ENCODE peak calls at places on chromosome 16, in four cellular contexts. One of them, this sample, is unnamed.

GRCh38 chr16:78227855-78228254 is 128.4 kb downstream of the WWOX start:
- DNase-seq in mammary epithelial cell: no peak
- DNase-seq in K562: no peak
- DNase-seq in endothelial cell of umbilical vein: no peak
- DNase-seq in this sample: no peak

GRCh38 chr16:54976651-54977200 is 46.1 kb downstream of the IRX5 start:
- DNase-seq in endothelial cell of umbilical vein: no peak
- DNase-seq in mammary epithelial cell: no peak
- DNase-seq in K562: no peak
- DNase-seq in this sample: no peak

GRCh38 chr16:8673611-8674412 is 605 bp upstream of the ABAT start:
- DNase-seq in mammary epithelial cell: no peak
- DNase-seq in K562: no peak
- DNase-seq in endothelial cell of umbilical vein: no peak
- DNase-seq in this sample: no peak

GRCh38 chr16:69396187-69397061 is 10.6 kb upstream of the TERF2 start:
- DNase-seq in K562: peak; percentile 65
- DNase-seq in mammary epithelial cell: peak; percentile 90
- DNase-seq in endothelial cell of umbilical vein: peak; percentile 85
- DNase-seq in this sample: peak; percentile 97

GRCh38 chr16:23506606-23506994 is 3.7 kb downstream of the GGA2 start:
- DNase-seq in endothelial cell of umbilical vein: no peak
- DNase-seq in mammary epithelial cell: no peak
- DNase-seq in K562: no peak
- DNase-seq in this sample: no peak

GRCh38 chr16:73047221-73047535 is 750 bp downstream of the ZFHX3 start:
- DNase-seq in K562: no peak
- DNase-seq in endothelial cell of umbilical vein: no peak
- DNase-seq in mammary epithelial cell: no peak
- DNase-seq in this sample: peak; percentile 85

GRCh38 chr16:49194499-49195260 is 87.0 kb downstream of the CBLN1 start:
- DNase-seq in mammary epithelial cell: no peak
- DNase-seq in endothelial cell of umbilical vein: no peak
- DNase-seq in K562: no peak
- DNase-seq in this sample: no peak

GRCh38 chr16:54935411-54936085 is 4.9 kb downstream of the IRX5 start:
- DNase-seq in mammary epithelial cell: peak; percentile 43
- DNase-seq in endothelial cell of umbilical vein: peak; percentile 11
- DNase-seq in K562: no peak
- DNase-seq in this sample: peak; percentile 71

GRCh38 chr16:31078597-31079341 is 4.5 kb downstream of the ZNF646 start:
- DNase-seq in K562: no peak
- DNase-seq in endothelial cell of umbilical vein: no peak
- DNase-seq in mammary epithelial cell: no peak
- DNase-seq in this sample: no peak

GRCh38 chr16:22660441-22661160 is 149.9 kb downstream of the NPIPB5 start:
- DNase-seq in mammary epithelial cell: peak; percentile 52
- DNase-seq in endothelial cell of umbilical vein: no peak
- DNase-seq in K562: no peak
- DNase-seq in this sample: no peak

GRCh38 chr16:15446901-15447300 is 12.5 kb downstream of the BMERB1 start:
- DNase-seq in mammary epithelial cell: no peak
- DNase-seq in endothelial cell of umbilical vein: no peak
- DNase-seq in K562: no peak
- DNase-seq in this sample: no peak

GRCh38 chr16:53952215-53953208 is 248.6 kb downstream of the FTO start:
- DNase-seq in K562: no peak
- DNase-seq in endothelial cell of umbilical vein: peak; percentile 5
- DNase-seq in mammary epithelial cell: no peak
- DNase-seq in this sample: peak; percentile 9

GRCh38 chr16:23527961-23528634 is 17.8 kb upstream of the GGA2 start:
- DNase-seq in mammary epithelial cell: no peak
- DNase-seq in K562: no peak
- DNase-seq in endothelial cell of umbilical vein: no peak
- DNase-seq in this sample: no peak

GRCh38 chr16:72858611-72859493 is 189.1 kb downstream of the ZFHX3 start:
- DNase-seq in mammary epithelial cell: no peak
- DNase-seq in endothelial cell of umbilical vein: no peak
- DNase-seq in K562: no peak
- DNase-seq in this sample: no peak

GRCh38 chr16:30902070-30902972 is 5.9 kb downstream of the CTF1 start:
- DNase-seq in mammary epithelial cell: peak; percentile 31
- DNase-seq in endothelial cell of umbilical vein: peak; percentile 67
- DNase-seq in K562: peak; percentile 86
- DNase-seq in this sample: peak; percentile 92

GRCh38 chr16:11635127-11635652 is 33.1 kb upstream of the SNN start:
- DNase-seq in mammary epithelial cell: no peak
- DNase-seq in endothelial cell of umbilical vein: no peak
- DNase-seq in K562: no peak
- DNase-seq in this sample: no peak

GRCh38 chr16:86044241-86044671 is 145.3 kb downstream of the IRF8 start:
- DNase-seq in endothelial cell of umbilical vein: peak; percentile 36
- DNase-seq in K562: peak; percentile 78
- DNase-seq in mammary epithelial cell: no peak
- DNase-seq in this sample: peak; percentile 61

GRCh38 chr16:50196736-50197135 is 43.6 kb downstream of the TENT4B start:
- DNase-seq in endothelial cell of umbilical vein: no peak
- DNase-seq in mammary epithelial cell: peak; percentile 61
- DNase-seq in K562: no peak
- DNase-seq in this sample: peak; percentile 38

GRCh38 chr16:68563631-68564366 is 24.7 kb downstream of the ZFP90 start:
- DNase-seq in endothelial cell of umbilical vein: no peak
- DNase-seq in mammary epithelial cell: no peak
- DNase-seq in K562: no peak
- DNase-seq in this sample: peak; percentile 7

GRCh38 chr16:77749415-77749814 is 27.1 kb downstream of the NUDT7 start:
- DNase-seq in endothelial cell of umbilical vein: no peak
- DNase-seq in K562: no peak
- DNase-seq in mammary epithelial cell: no peak
- DNase-seq in this sample: no peak

GRCh38 chr16:84726670-84727467 is 27.1 kb downstream of the USP10 start:
- DNase-seq in endothelial cell of umbilical vein: no peak
- DNase-seq in K562: no peak
- DNase-seq in mammary epithelial cell: peak; percentile 19
- DNase-seq in this sample: no peak

GRCh38 chr16:84729716-84730320 is 30.0 kb downstream of the USP10 start:
- DNase-seq in K562: no peak
- DNase-seq in mammary epithelial cell: no peak
- DNase-seq in endothelial cell of umbilical vein: peak; percentile 59
- DNase-seq in this sample: peak; percentile 13

GRCh38 chr16:84726079-84726669 is 26.4 kb downstream of the USP10 start:
- DNase-seq in mammary epithelial cell: peak; percentile 70
- DNase-seq in K562: peak; percentile 69
- DNase-seq in endothelial cell of umbilical vein: peak; percentile 82
- DNase-seq in this sample: peak; percentile 91

GRCh38 chr16:84730406-84731106 is 30.8 kb downstream of the USP10 start:
- DNase-seq in endothelial cell of umbilical vein: peak; percentile 93
- DNase-seq in mammary epithelial cell: peak; percentile 73
- DNase-seq in K562: peak; percentile 70
- DNase-seq in this sample: peak; percentile 98

DNA sequence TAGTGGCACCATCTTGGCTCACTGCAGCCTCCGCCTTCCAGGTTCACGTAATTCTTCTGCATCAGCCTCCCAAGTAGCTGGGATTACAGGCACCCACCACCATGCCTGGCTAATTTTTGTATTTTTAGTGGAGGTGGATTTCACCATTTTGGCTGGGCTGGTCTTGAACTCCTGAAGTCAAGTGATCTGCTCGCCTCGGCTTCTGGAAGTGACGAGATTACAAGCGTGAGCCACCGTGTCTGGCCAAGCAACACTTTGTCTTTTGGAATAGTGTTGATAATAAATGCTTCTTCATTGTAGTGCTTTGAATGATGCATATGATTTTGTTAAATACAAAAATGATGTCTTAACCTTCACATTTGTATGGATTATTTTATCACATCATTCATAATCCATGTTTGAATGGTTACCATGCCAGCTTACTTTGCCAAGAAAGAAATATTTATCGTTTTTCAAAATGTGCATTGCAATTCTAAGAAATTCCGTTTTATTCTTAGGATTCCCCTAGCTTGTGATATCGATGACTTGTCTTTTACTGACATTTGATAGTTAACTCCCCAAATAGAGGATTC is 29.1 kb downstream of the USP10 start:
- DNase-seq in K562: no peak
- DNase-seq in endothelial cell of umbilical vein: no peak
- DNase-seq in mammary epithelial cell: no peak
- DNase-seq in this sample: no peak
- H3K4me1 ChIP-seq in K562: peaks cover 70% of the 10 kb centered on the region
- H3K4me1 ChIP-seq in endothelial cell of umbilical vein: peaks cover 69% of the 10 kb centered on the region
- H3K4me1 ChIP-seq in mammary epithelial cell: peaks cover 54% of the 10 kb centered on the region
- H3K4me1 ChIP-seq in this sample: peaks cover 69% of the 10 kb centered on the region

GRCh38 chr16:2039286-2040030 is 8.2 kb downstream of the NTHL1 start:
- DNase-seq in mammary epithelial cell: no peak
- DNase-seq in K562: no peak
- DNase-seq in endothelial cell of umbilical vein: no peak
- DNase-seq in this sample: peak; percentile 84

GRCh38 chr16:2036200-2036966 is 9.7 kb downstream of the NHERF2 start:
- DNase-seq in mammary epithelial cell: no peak
- DNase-seq in endothelial cell of umbilical vein: no peak
- DNase-seq in K562: no peak
- DNase-seq in this sample: no peak

GRCh38 chr16:2038359-2039285 is 9.0 kb downstream of the NTHL1 start:
- DNase-seq in endothelial cell of umbilical vein: no peak
- DNase-seq in mammary epithelial cell: no peak
- DNase-seq in K562: no peak
- DNase-seq in this sample: no peak

GRCh38 chr16:2037115-2037514 is 10.4 kb downstream of the NHERF2 start:
- DNase-seq in K562: no peak
- DNase-seq in endothelial cell of umbilical vein: no peak
- DNase-seq in mammary epithelial cell: no peak
- DNase-seq in this sample: no peak

GRCh38 chr16:2037631-2038358 is 9.8 kb downstream of the NTHL1 start:
- DNase-seq in K562: no peak
- DNase-seq in endothelial cell of umbilical vein: no peak
- DNase-seq in mammary epithelial cell: no peak
- DNase-seq in this sample: no peak
- H3K9ac ChIP-seq in K562: no peak overlapping the region
- H3K9ac ChIP-seq in endothelial cell of umbilical vein: no peak overlapping the region
- H3K9ac ChIP-seq in mammary epithelial cell: no peak overlapping the region
- H3K9ac ChIP-seq in this sample: no peak overlapping the region

DNA sequence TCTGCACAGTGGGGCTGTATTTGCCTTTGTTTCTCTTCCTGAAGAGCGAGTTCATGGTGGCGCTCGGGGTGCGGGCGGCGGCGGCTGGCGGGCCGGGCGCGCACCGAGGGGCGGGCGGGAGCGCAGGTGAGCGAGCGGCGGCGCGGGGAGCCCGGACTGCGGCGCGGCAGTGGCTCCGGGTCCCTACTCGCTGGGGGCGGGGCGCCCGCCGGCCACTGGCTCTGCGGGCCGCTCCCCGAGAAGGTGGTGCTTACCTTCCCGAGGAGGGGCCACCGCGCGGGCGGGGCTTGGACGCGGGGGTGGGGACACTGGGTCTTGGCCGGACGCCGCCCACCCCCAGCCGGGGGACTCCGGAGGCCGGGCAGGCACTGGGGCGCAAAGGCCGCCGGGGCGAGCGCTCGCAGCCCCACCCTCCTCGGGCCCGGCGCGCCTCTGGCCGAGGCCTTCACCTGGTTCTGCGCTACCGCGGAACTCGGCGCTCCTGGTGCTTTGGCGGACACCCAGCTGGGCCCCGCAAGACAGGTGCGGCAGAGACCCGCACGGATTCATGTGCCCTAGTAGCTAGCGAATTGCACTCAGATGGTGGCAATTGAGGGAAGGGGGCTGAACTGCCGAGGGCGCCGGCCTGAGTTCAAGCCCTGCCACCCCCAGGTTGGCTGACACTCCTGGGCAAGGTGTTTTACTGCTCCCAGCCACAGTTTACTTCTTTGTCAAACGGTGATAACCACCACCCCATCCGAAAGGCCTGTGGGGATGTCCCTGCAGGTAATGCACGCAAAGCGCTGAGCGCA is at the start of gene PPL:
- DNase-seq in K562: peak; percentile 98
- DNase-seq in mammary epithelial cell: peak; percentile 78
- DNase-seq in endothelial cell of umbilical vein: no peak
- DNase-seq in this sample: no peak
- TF ChIP-seq EZH2 in K562: no peak
- TF ChIP-seq EZH2 in mammary epithelial cell: no peak
- TF ChIP-seq EZH2 in endothelial cell of umbilical vein: peak; percentile 57
- TF ChIP-seq EZH2 in this sample: peak; percentile 7

GRCh38 chr16:56933828-56934598 is 2.1 kb downstream of the HERPUD1 start:
- DNase-seq in endothelial cell of umbilical vein: no peak
- DNase-seq in mammary epithelial cell: no peak
- DNase-seq in K562: no peak
- DNase-seq in this sample: no peak

GRCh38 chr16:56931769-56932587 is at the start of gene HERPUD1:
- DNase-seq in mammary epithelial cell: peak; percentile 97
- DNase-seq in endothelial cell of umbilical vein: peak; percentile 98
- DNase-seq in K562: peak; percentile 98
- DNase-seq in this sample: peak; percentile 99

GRCh38 chr16:56931253-56931768 is 631 bp upstream of the HERPUD1 start:
- DNase-seq in endothelial cell of umbilical vein: no peak
- DNase-seq in K562: no peak
- DNase-seq in mammary epithelial cell: no peak
- DNase-seq in this sample: peak; percentile 44

GRCh38 chr16:56932588-56933265 is 785 bp downstream of the HERPUD1 start:
- DNase-seq in endothelial cell of umbilical vein: peak; percentile 89
- DNase-seq in mammary epithelial cell: peak; percentile 72
- DNase-seq in K562: peak; percentile 51
- DNase-seq in this sample: peak; percentile 83

GRCh38 chr16:56933266-56933619 is 1.3 kb downstream of the HERPUD1 start:
- DNase-seq in mammary epithelial cell: no peak
- DNase-seq in endothelial cell of umbilical vein: no peak
- DNase-seq in K562: no peak
- DNase-seq in this sample: no peak
- H3K4me1 ChIP-seq in mammary epithelial cell: peaks cover 17% of the 10 kb centered on the region
- H3K4me1 ChIP-seq in endothelial cell of umbilical vein: peaks cover 26% of the 10 kb centered on the region
- H3K4me1 ChIP-seq in K562: peaks cover 22% of the 10 kb centered on the region
- H3K4me1 ChIP-seq in this sample: peaks cover 35% of the 10 kb centered on the region

DNA sequence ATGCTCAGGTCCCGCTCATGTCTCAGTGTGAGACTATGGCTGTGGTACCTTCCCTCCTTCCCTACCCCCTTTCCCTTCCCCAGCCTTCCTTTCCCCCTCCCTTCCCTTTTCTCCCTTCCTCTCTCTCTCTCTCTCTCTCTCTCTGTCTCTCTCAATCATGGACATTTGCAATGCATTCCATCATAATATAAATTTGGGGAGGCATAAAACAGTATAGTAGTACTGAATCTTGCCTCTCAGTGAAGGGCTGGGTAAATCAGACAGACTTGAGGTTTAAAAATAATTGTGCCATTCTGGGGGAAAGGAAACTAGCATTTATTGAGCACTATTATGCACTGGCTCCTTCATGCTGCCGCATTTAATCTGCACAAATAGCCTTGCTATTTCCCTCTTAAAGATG is 4.3 kb downstream of the ZKSCAN2 start:
- DNase-seq in K562: no peak
- DNase-seq in mammary epithelial cell: no peak
- DNase-seq in endothelial cell of umbilical vein: no peak
- DNase-seq in this sample: no peak
- H3K9ac ChIP-seq in K562: no peak overlapping the region
- H3K9ac ChIP-seq in mammary epithelial cell: no peak overlapping the region
- H3K9ac ChIP-seq in endothelial cell of umbilical vein: no peak overlapping the region
- H3K9ac ChIP-seq in this sample: no peak overlapping the region

This sample was measured in GM23248.